ENCODE peak calls at places on chromosomes 4 and X, in five cellular contexts. J, R, M, E and W are unnamed samples.

GRCh38 chr4:77493120-77493767 is 112.4 kb upstream of the CXCL13 start:
- DNase-seq in J (no peak), R (no peak), M (no peak), E (no peak), W (no peak)

GRCh38 chr4:168769416-168769815 is 240.6 kb downstream of the CBR4 start:
- DNase-seq in J (no peak), R (no peak), M (no peak), E (no peak), W (no peak)

GRCh38 chr4:124066579-124066978 is 646.0 kb downstream of the ANKRD50 start:
- DNase-seq in J (no peak), R (no peak), M (no peak), E (no peak), W (no peak)

GRCh38 chr4:48058620-48059530 is 42.3 kb downstream of the NIPAL1 start:
- DNase-seq in J (no peak), R (no peak), M (no peak), E (no peak), W (no peak)

GRCh38 chr4:46387956-46388355 is 2.0 kb downstream of the GABRA2 start:
- DNase-seq in J (peak; percentile 6), R (no peak), M (no peak), E (no peak), W (no peak)

GRCh38 chrX:68822641-68823410 is 6.0 kb upstream of the EFNB1 start:
- DNase-seq in J (peak; percentile 73), R (no peak), M (peak; percentile 84), E (peak; percentile 67), W (peak; percentile 72)

GRCh38 chr4:150325872-150326271 is 247.6 kb downstream of the DCLK2 start:
- DNase-seq in J (no peak), R (no peak), M (no peak), E (no peak), W (no peak)

GRCh38 chr4:109440948-109441347 is 7.3 kb downstream of the SEC24B start:
- DNase-seq in J (no peak), R (no peak), M (no peak), E (no peak), W (no peak)

GRCh38 chr4:153273736-153274135 is 69.5 kb downstream of the TRIM2 start:
- DNase-seq in J (no peak), R (no peak), M (no peak), E (no peak), W (no peak)

GRCh38 chr4:4284827-4285618 is 4.9 kb downstream of the LYAR start:
- DNase-seq in J (no peak), R (no peak), M (no peak), E (peak; percentile 51), W (no peak)

GRCh38 chr4:61638600-61638999 is 438.5 kb downstream of the ADGRL3 start:
- DNase-seq in J (no peak), R (no peak), M (no peak), E (peak; percentile 73), W (no peak)

GRCh38 chrX:11733614-11734013 is 24.4 kb upstream of the MSL3 start:
- DNase-seq in J (no peak), R (no peak), M (no peak), E (no peak), W (no peak)
- H3K4me3 ChIP-seq in J (no peak overlapping the region), R (no peak overlapping the region), M (no peak overlapping the region), E (no peak overlapping the region), W (no peak overlapping the region)

GRCh38 chrX:46130246-46130645 is 415.0 kb downstream of the ZNF674 start:
- DNase-seq in J (peak; percentile 1), R (no peak), M (peak; percentile 68), E (no peak), W (peak; percentile 86)

GRCh38 chrX:46125139-46125538 is 420.1 kb downstream of the ZNF674 start:
- DNase-seq in J (no peak), R (no peak), M (no peak), E (no peak), W (no peak)
- H3K27ac ChIP-seq in J (no peak overlapping the region), R (no peak overlapping the region), M (no peak overlapping the region), E (no peak overlapping the region), W (no peak overlapping the region)

GRCh38 chrX:148872153-148872540 is 371.7 kb downstream of the AFF2 start:
- DNase-seq in J (no peak), R (no peak), M (no peak), E (no peak), W (no peak)
- H3K4me3 ChIP-seq in J (no peak overlapping the region), R (no peak overlapping the region), M (no peak overlapping the region), E (no peak overlapping the region), W (no peak overlapping the region)

DNA sequence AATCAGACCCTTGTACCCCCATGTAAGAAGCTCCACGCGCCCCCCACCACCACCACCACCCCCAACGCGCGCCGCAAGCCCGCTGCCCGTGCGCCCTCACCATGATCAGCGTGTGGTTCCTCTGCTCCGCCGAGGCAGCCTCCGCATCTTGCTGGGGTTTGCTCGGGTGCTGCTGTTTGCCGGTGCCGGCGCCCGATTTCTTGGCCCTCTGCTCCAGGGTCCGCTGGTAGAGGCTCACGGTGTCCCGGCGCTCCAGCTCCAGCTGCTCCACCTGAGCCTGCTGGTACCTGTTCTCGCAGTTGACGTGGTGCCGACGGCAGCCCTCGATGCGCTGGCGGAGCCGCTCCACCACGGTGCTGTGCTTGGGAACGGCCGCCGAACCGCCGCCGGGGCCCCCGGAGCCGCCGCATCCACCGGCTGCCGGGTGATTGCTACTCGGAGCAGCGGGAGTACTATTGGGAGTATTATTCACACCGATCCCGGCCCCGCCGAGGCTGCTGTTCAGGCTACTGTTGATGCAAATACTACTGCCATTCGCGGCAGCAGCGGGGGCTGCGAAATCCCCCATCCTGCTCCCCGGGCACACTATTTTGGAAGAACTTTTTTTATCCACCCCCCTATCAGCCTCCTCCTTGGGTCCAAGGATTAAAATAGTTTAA is 1.1 kb downstream of the MAML3 start:
- DNase-seq in J (peak; percentile 60), R (peak; percentile 52), M (peak; percentile 81), E (peak; percentile 32), W (peak; percentile 71)
- H3K27ac ChIP-seq in J (no peak overlapping the region), R (peak overlapping the region; percentile 98), M (peak overlapping the region; percentile 98), E (peak overlapping the region; percentile 93), W (no peak overlapping the region)